ENCODE peak calls at places on chromosomes 7 and 10, in nine cellular contexts. One of them, this sample, is unnamed.

GRCh38 chr7:127905491-127906330 is 125.5 kb downstream of the LRRC4 start:
- DNase-seq in endothelial cell: no peak
- DNase-seq in stimulated activated CD4-positive, alpha-beta T cell treated with anti-CD3 and anti-CD28 coated beads, Interleukin-4, amount 100 ng/mL, for 1 hour: no peak
- DNase-seq in activated effector memory CD4-positive, alpha-beta T cell treated with anti-CD3 and anti-CD28 coated beads, Interleukin-2, amount 50 U/mL, for 16 hours: no peak
- DNase-seq in coronary artery: no peak
- DNase-seq in hippocampal formation: no peak
- DNase-seq in globus pallidus: no peak
- DNase-seq in NCI-H748 treated with DMSO at 0.1 percent for 48 hours: no peak
- DNase-seq in sigmoid colon: no peak
- DNase-seq in this sample: no peak

GRCh38 chr10:100802196-100802595 is 56.8 kb downstream of the PAX2 start:
- DNase-seq in globus pallidus: no peak
- DNase-seq in endothelial cell: no peak
- DNase-seq in hippocampal formation: no peak
- DNase-seq in sigmoid colon: no peak
- DNase-seq in activated effector memory CD4-positive, alpha-beta T cell treated with anti-CD3 and anti-CD28 coated beads, Interleukin-2, amount 50 U/mL, for 16 hours: no peak
- DNase-seq in NCI-H748 treated with DMSO at 0.1 percent for 48 hours: no peak
- DNase-seq in coronary artery: no peak
- DNase-seq in stimulated activated CD4-positive, alpha-beta T cell treated with anti-CD3 and anti-CD28 coated beads, Interleukin-4, amount 100 ng/mL, for 1 hour: no peak
- DNase-seq in this sample: no peak

GRCh38 chr10:60958892-60959601 is 15.1 kb upstream of the RHOBTB1 start:
- DNase-seq in activated effector memory CD4-positive, alpha-beta T cell treated with anti-CD3 and anti-CD28 coated beads, Interleukin-2, amount 50 U/mL, for 16 hours: no peak
- DNase-seq in stimulated activated CD4-positive, alpha-beta T cell treated with anti-CD3 and anti-CD28 coated beads, Interleukin-4, amount 100 ng/mL, for 1 hour: no peak
- DNase-seq in globus pallidus: no peak
- DNase-seq in hippocampal formation: no peak
- DNase-seq in NCI-H748 treated with DMSO at 0.1 percent for 48 hours: no peak
- DNase-seq in coronary artery: no peak
- DNase-seq in endothelial cell: no peak
- DNase-seq in sigmoid colon: no peak
- DNase-seq in this sample: no peak

GRCh38 chr10:116723428-116724281 is 18.7 kb downstream of the HSPA12A start:
- DNase-seq in coronary artery: no peak
- DNase-seq in stimulated activated CD4-positive, alpha-beta T cell treated with anti-CD3 and anti-CD28 coated beads, Interleukin-4, amount 100 ng/mL, for 1 hour: no peak
- DNase-seq in sigmoid colon: peak; percentile 53
- DNase-seq in endothelial cell: no peak
- DNase-seq in globus pallidus: no peak
- DNase-seq in activated effector memory CD4-positive, alpha-beta T cell treated with anti-CD3 and anti-CD28 coated beads, Interleukin-2, amount 50 U/mL, for 16 hours: peak; percentile 78
- DNase-seq in NCI-H748 treated with DMSO at 0.1 percent for 48 hours: no peak
- DNase-seq in hippocampal formation: no peak
- DNase-seq in this sample: no peak

GRCh38 chr10:42961776-42962119 is 115.1 kb upstream of the RET start:
- DNase-seq in activated effector memory CD4-positive, alpha-beta T cell treated with anti-CD3 and anti-CD28 coated beads, Interleukin-2, amount 50 U/mL, for 16 hours: no peak
- DNase-seq in stimulated activated CD4-positive, alpha-beta T cell treated with anti-CD3 and anti-CD28 coated beads, Interleukin-4, amount 100 ng/mL, for 1 hour: no peak
- DNase-seq in globus pallidus: no peak
- DNase-seq in hippocampal formation: no peak
- DNase-seq in sigmoid colon: peak; percentile 51
- DNase-seq in endothelial cell: peak; percentile 1
- DNase-seq in NCI-H748 treated with DMSO at 0.1 percent for 48 hours: no peak
- DNase-seq in coronary artery: peak; percentile 68
- DNase-seq in this sample: no peak

GRCh38 chr10:113027230-113027573 is 77.2 kb downstream of the TCF7L2 start:
- DNase-seq in stimulated activated CD4-positive, alpha-beta T cell treated with anti-CD3 and anti-CD28 coated beads, Interleukin-4, amount 100 ng/mL, for 1 hour: no peak
- DNase-seq in hippocampal formation: no peak
- DNase-seq in NCI-H748 treated with DMSO at 0.1 percent for 48 hours: no peak
- DNase-seq in activated effector memory CD4-positive, alpha-beta T cell treated with anti-CD3 and anti-CD28 coated beads, Interleukin-2, amount 50 U/mL, for 16 hours: no peak
- DNase-seq in globus pallidus: no peak
- DNase-seq in coronary artery: no peak
- DNase-seq in endothelial cell: no peak
- DNase-seq in sigmoid colon: no peak
- DNase-seq in this sample: no peak

GRCh38 chr7:8481096-8481495 is 47.7 kb downstream of the NXPH1 start:
- DNase-seq in stimulated activated CD4-positive, alpha-beta T cell treated with anti-CD3 and anti-CD28 coated beads, Interleukin-4, amount 100 ng/mL, for 1 hour: no peak
- DNase-seq in NCI-H748 treated with DMSO at 0.1 percent for 48 hours: no peak
- DNase-seq in globus pallidus: no peak
- DNase-seq in activated effector memory CD4-positive, alpha-beta T cell treated with anti-CD3 and anti-CD28 coated beads, Interleukin-2, amount 50 U/mL, for 16 hours: no peak
- DNase-seq in hippocampal formation: no peak
- DNase-seq in endothelial cell: no peak
- DNase-seq in coronary artery: no peak
- DNase-seq in sigmoid colon: no peak
- DNase-seq in this sample: no peak

GRCh38 chr10:52438119-52438518 is 124.0 kb downstream of the DKK1 start:
- DNase-seq in endothelial cell: no peak
- DNase-seq in hippocampal formation: no peak
- DNase-seq in coronary artery: no peak
- DNase-seq in sigmoid colon: no peak
- DNase-seq in activated effector memory CD4-positive, alpha-beta T cell treated with anti-CD3 and anti-CD28 coated beads, Interleukin-2, amount 50 U/mL, for 16 hours: no peak
- DNase-seq in stimulated activated CD4-positive, alpha-beta T cell treated with anti-CD3 and anti-CD28 coated beads, Interleukin-4, amount 100 ng/mL, for 1 hour: no peak
- DNase-seq in NCI-H748 treated with DMSO at 0.1 percent for 48 hours: no peak
- DNase-seq in globus pallidus: no peak
- DNase-seq in this sample: no peak

GRCh38 chr10:69624245-69624786 is 5.7 kb upstream of the FAM241B start:
- DNase-seq in globus pallidus: no peak
- DNase-seq in stimulated activated CD4-positive, alpha-beta T cell treated with anti-CD3 and anti-CD28 coated beads, Interleukin-4, amount 100 ng/mL, for 1 hour: no peak
- DNase-seq in endothelial cell: no peak
- DNase-seq in activated effector memory CD4-positive, alpha-beta T cell treated with anti-CD3 and anti-CD28 coated beads, Interleukin-2, amount 50 U/mL, for 16 hours: no peak
- DNase-seq in sigmoid colon: no peak
- DNase-seq in NCI-H748 treated with DMSO at 0.1 percent for 48 hours: no peak
- DNase-seq in hippocampal formation: no peak
- DNase-seq in coronary artery: no peak
- DNase-seq in this sample: no peak

GRCh38 chr10:48759113-48759901 is 74.6 kb downstream of the WDFY4 start:
- DNase-seq in sigmoid colon: no peak
- DNase-seq in globus pallidus: no peak
- DNase-seq in stimulated activated CD4-positive, alpha-beta T cell treated with anti-CD3 and anti-CD28 coated beads, Interleukin-4, amount 100 ng/mL, for 1 hour: no peak
- DNase-seq in hippocampal formation: no peak
- DNase-seq in coronary artery: no peak
- DNase-seq in endothelial cell: no peak
- DNase-seq in NCI-H748 treated with DMSO at 0.1 percent for 48 hours: no peak
- DNase-seq in activated effector memory CD4-positive, alpha-beta T cell treated with anti-CD3 and anti-CD28 coated beads, Interleukin-2, amount 50 U/mL, for 16 hours: no peak
- DNase-seq in this sample: no peak

GRCh38 chr7:47739901-47740300 is 158.0 kb upstream of the TNS3 start:
- DNase-seq in hippocampal formation: no peak
- DNase-seq in NCI-H748 treated with DMSO at 0.1 percent for 48 hours: no peak
- DNase-seq in coronary artery: peak; percentile 35
- DNase-seq in sigmoid colon: no peak
- DNase-seq in stimulated activated CD4-positive, alpha-beta T cell treated with anti-CD3 and anti-CD28 coated beads, Interleukin-4, amount 100 ng/mL, for 1 hour: no peak
- DNase-seq in activated effector memory CD4-positive, alpha-beta T cell treated with anti-CD3 and anti-CD28 coated beads, Interleukin-2, amount 50 U/mL, for 16 hours: no peak
- DNase-seq in endothelial cell: no peak
- DNase-seq in globus pallidus: no peak
- DNase-seq in this sample: no peak

GRCh38 chr7:127207806-127208205 is 44.9 kb downstream of the GRM8 start:
- DNase-seq in hippocampal formation: no peak
- DNase-seq in endothelial cell: no peak
- DNase-seq in activated effector memory CD4-positive, alpha-beta T cell treated with anti-CD3 and anti-CD28 coated beads, Interleukin-2, amount 50 U/mL, for 16 hours: no peak
- DNase-seq in globus pallidus: no peak
- DNase-seq in coronary artery: no peak
- DNase-seq in sigmoid colon: no peak
- DNase-seq in stimulated activated CD4-positive, alpha-beta T cell treated with anti-CD3 and anti-CD28 coated beads, Interleukin-4, amount 100 ng/mL, for 1 hour: no peak
- DNase-seq in NCI-H748 treated with DMSO at 0.1 percent for 48 hours: no peak
- DNase-seq in this sample: no peak

GRCh38 chr7:87220026-87220733 is 648 bp upstream of the TMEM243 start:
- DNase-seq in sigmoid colon: peak; percentile 90
- DNase-seq in globus pallidus: peak; percentile 64
- DNase-seq in hippocampal formation: peak; percentile 29
- DNase-seq in stimulated activated CD4-positive, alpha-beta T cell treated with anti-CD3 and anti-CD28 coated beads, Interleukin-4, amount 100 ng/mL, for 1 hour: peak; percentile 84
- DNase-seq in NCI-H748 treated with DMSO at 0.1 percent for 48 hours: peak; percentile 63
- DNase-seq in endothelial cell: peak; percentile 85
- DNase-seq in coronary artery: peak; percentile 87
- DNase-seq in activated effector memory CD4-positive, alpha-beta T cell treated with anti-CD3 and anti-CD28 coated beads, Interleukin-2, amount 50 U/mL, for 16 hours: peak; percentile 94
- DNase-seq in this sample: peak; percentile 71

GRCh38 chr7:33452805-33453502 is 323.6 kb downstream of the BBS9 start:
- DNase-seq in globus pallidus: no peak
- DNase-seq in sigmoid colon: no peak
- DNase-seq in stimulated activated CD4-positive, alpha-beta T cell treated with anti-CD3 and anti-CD28 coated beads, Interleukin-4, amount 100 ng/mL, for 1 hour: no peak
- DNase-seq in hippocampal formation: no peak
- DNase-seq in activated effector memory CD4-positive, alpha-beta T cell treated with anti-CD3 and anti-CD28 coated beads, Interleukin-2, amount 50 U/mL, for 16 hours: no peak
- DNase-seq in endothelial cell: no peak
- DNase-seq in coronary artery: no peak
- DNase-seq in NCI-H748 treated with DMSO at 0.1 percent for 48 hours: no peak
- DNase-seq in this sample: no peak

GRCh38 chr7:84027678-84028077 is 166.9 kb downstream of the SEMA3A start:
- DNase-seq in hippocampal formation: no peak
- DNase-seq in activated effector memory CD4-positive, alpha-beta T cell treated with anti-CD3 and anti-CD28 coated beads, Interleukin-2, amount 50 U/mL, for 16 hours: no peak
- DNase-seq in coronary artery: no peak
- DNase-seq in endothelial cell: no peak
- DNase-seq in sigmoid colon: no peak
- DNase-seq in NCI-H748 treated with DMSO at 0.1 percent for 48 hours: no peak
- DNase-seq in stimulated activated CD4-positive, alpha-beta T cell treated with anti-CD3 and anti-CD28 coated beads, Interleukin-4, amount 100 ng/mL, for 1 hour: no peak
- DNase-seq in globus pallidus: no peak
- DNase-seq in this sample: no peak